ENCODE peak calls at places on chromosomes 3 and 15, in four cellular contexts. T is heart left ventricle, C is astrocyte, Q is PC-9. F is an unnamed sample. For H3K27me3 and H3K36me3, the result is how much of the 10 kb centered on the place peaks cover.

GRCh38 chr3:169907944-169908343 is 3.4 kb upstream of the SAMD7 start:
- DNase-seq in C (no peak), Q (no peak), T (no peak), F (no peak)

GRCh38 chr3:74370342-74370741 is 244.1 kb downstream of the CNTN3 start:
- DNase-seq in Q (no peak), C (no peak), T (no peak), F (no peak)

GRCh38 chr3:187292631-187293513 is 1.3 kb upstream of the MASP1 start:
- DNase-seq in Q (no peak), C (peak), T (no peak), F (peak)

GRCh38 chr15:69914960-69915359 is 182.8 kb downstream of the TLE3 start:
- DNase-seq in Q (no peak), T (no peak), C (no peak), F (no peak)

GRCh38 chr3:134260984-134261383 is 10.3 kb upstream of the RYK start:
- DNase-seq in Q (peak), C (no peak), T (no peak), F (no peak)

GRCh38 chr3:33833408-33834116 is 35.1 kb downstream of the PDCD6IP start:
- DNase-seq in C (no peak), Q (no peak), T (no peak), F (no peak)

GRCh38 chr15:91068436-91068835 is 31.6 kb upstream of the SV2B start:
- DNase-seq in C (no peak), Q (no peak), T (no peak), F (no peak)

GRCh38 chr15:25859838-25860645 is 3.1 kb downstream of the ATP10A start:
- DNase-seq in C (no peak), Q (no peak), T (no peak), F (peak)

GRCh38 chr15:93274276-93274675 is 185.3 kb upstream of the RGMA start:
- DNase-seq in T (no peak), C (no peak), Q (no peak), F (no peak)

GRCh38 chr3:87206070-87206469 is 21.0 kb upstream of the CHMP2B start:
- DNase-seq in T (no peak), C (peak), Q (peak), F (peak)

GRCh38 chr3:189547448-189547847 is 83.7 kb upstream of the TP63 start:
- DNase-seq in T (no peak), C (no peak), Q (no peak), F (no peak)

GRCh38 chr3:38039899-38040261 is 872 bp downstream of the DLEC1 start:
- DNase-seq in C (peak), Q (no peak), T (peak), F (peak)

GRCh38 chr15:28885630-28886430 is at the start of gene APBA2:
- DNase-seq in C (peak), Q (no peak), T (no peak), F (peak)

GRCh38 chr3:24237971-24238767 is 256.5 kb downstream of the THRB start:
- DNase-seq in Q (peak), C (peak), T (no peak), F (peak)

GRCh38 chr3:112561085-112561692 is 573 bp downstream of the ATG3 start:
- DNase-seq in Q (peak), C (peak), T (peak), F (peak)

GRCh38 chr15:71296032-71296686 is 180.9 kb downstream of the THSD4 start:
- DNase-seq in T (no peak), Q (peak), C (peak), F (no peak)

GRCh38 chr3:57627976-57628375 is 30.8 kb upstream of the ARF4 start:
- DNase-seq in C (no peak), T (no peak), Q (no peak), F (no peak)

GRCh38 chr3:27360113-27361078 is 8.8 kb downstream of the NEK10 start:
- DNase-seq in C (peak), T (no peak), Q (peak), F (no peak)

GRCh38 chr3:88149516-88150362 is at the start of gene C3orf38:
- DNase-seq in Q (peak), T (peak), C (peak), F (peak)

GRCh38 chr15:77819841-77820728 is 187.4 kb upstream of the LINGO1 start:
- DNase-seq in Q (no peak), C (no peak), T (no peak), F (peak)

GRCh38 chr15:99487337-99487730 is 78.5 kb upstream of the MEF2A start:
- DNase-seq in Q (no peak), T (no peak), C (no peak), F (no peak)

GRCh38 chr3:188244395-188244861 is 90.5 kb downstream of the LPP start:
- DNase-seq in T (no peak), Q (peak), C (peak), F (no peak)

GRCh38 chr3:132550579-132551305 is 46.3 kb upstream of the ACKR4 start:
- DNase-seq in T (no peak), C (peak), Q (no peak), F (no peak)

GRCh38 chr3:184786271-184787010 is 25.5 kb upstream of the VPS8 start:
- DNase-seq in Q (no peak), T (peak), C (peak), F (peak)

GRCh38 chr3:126474498-126475410 is 937 bp downstream of the ZXDC start:
- DNase-seq in T (no peak), C (peak), Q (no peak), F (peak)

GRCh38 chr15:62951481-62951880 is 91.1 kb upstream of the TPM1 start:
- DNase-seq in Q (no peak), C (no peak), T (no peak), F (no peak)

GRCh38 chr3:38157562-38157961 is 7.8 kb upstream of the OXSR1 start:
- DNase-seq in T (no peak), C (no peak), Q (peak), F (no peak)

GRCh38 chr15:55253580-55253979 is 36.0 kb downstream of the RAB27A start:
- DNase-seq in C (peak), Q (peak), T (no peak), F (no peak)

GRCh38 chr3:128432898-128433629 is 33.6 kb downstream of the DNAJB8 start:
- DNase-seq in T (no peak), C (no peak), Q (peak), F (no peak)

GRCh38 chr3:135992072-135992471 is 26.5 kb downstream of the PPP2R3A start:
- DNase-seq in T (no peak), C (peak), Q (peak), F (peak)

GRCh38 chr15:101652783-101653430 is 726 bp upstream of the TM2D3 start:
- DNase-seq in C (no peak), T (no peak), Q (no peak), F (peak)

GRCh38 chr3:188179006-188179966 is 25.3 kb downstream of the LPP start:
- DNase-seq in T (no peak), Q (peak), C (peak), F (peak)

GRCh38 chr3:39784922-39785321 is 24.5 kb upstream of the MYRIP start:
- DNase-seq in T (no peak), C (no peak), Q (no peak), F (no peak)

GRCh38 chr3:58058654-58059263 is 50.5 kb downstream of the FLNB start:
- DNase-seq in Q (no peak), T (no peak), C (peak), F (peak)

GRCh38 chr15:79163395-79163794 is 72.8 kb upstream of the RASGRF1 start:
- DNase-seq in C (no peak), T (no peak), Q (no peak), F (no peak)

GRCh38 chr3:186826316-186826977 is 16.1 kb upstream of the ADIPOQ start:
- DNase-seq in T (no peak), Q (no peak), C (no peak), F (peak)

GRCh38 chr3:197516517-197516889 is 39.3 kb downstream of the BDH1 start:
- DNase-seq in C (peak), T (no peak), Q (peak), F (peak)

GRCh38 chr3:30578479-30578878 is 27.9 kb upstream of the TGFBR2 start:
- DNase-seq in T (peak), Q (peak), C (peak), F (peak)

DNA sequence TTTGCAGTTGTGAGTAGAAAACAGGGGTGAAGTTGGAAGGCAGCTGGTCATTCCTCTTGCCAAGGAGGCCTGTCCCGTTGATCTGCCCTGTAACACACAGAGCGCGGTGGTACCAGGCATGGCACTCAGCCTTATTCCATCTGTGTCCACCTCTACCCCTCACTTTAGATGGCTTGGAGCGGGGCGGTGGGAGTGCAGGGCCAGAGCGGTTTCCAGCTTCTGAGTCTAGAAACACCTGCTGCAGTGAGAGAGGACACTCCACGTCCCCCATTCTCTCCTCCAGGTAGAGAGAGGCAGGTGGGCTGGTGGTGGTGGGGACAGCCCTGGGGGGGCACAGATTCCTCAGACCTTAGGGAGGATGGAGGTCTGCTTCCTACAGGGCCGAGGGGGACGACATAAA is 40.3 kb downstream of the MUC20 start:
- DNase-seq in T (no peak), C (no peak), Q (no peak), F (no peak)
- H3K27me3 ChIP-seq in T (half or more), C (under half), Q (under half), F (under half)

DNA sequence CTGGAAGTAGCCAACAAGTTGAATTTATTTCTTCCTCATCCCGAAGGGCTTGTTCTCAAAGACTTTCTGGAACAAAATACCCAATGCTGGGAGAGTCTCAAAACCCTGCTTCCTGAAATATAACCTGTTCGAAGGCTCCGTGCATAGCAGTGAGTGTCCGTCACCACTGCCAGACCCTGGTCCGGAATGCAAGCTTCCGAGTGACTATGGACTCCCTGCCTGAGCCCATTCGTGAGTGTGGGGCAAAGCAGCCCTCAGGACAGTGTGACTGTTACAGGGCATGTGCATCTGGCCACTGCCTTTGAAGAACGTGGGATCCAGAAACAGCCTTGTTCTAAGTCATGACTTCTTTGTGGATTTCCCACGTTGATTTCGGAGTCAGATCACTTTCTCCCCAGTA is 214.5 kb upstream of the IGF1R start:
- DNase-seq in Q (no peak), T (no peak), C (no peak), F (peak)
- H3K4me3 ChIP-seq in Q (no peak), T (no peak), C (no peak), F (no peak)

GRCh38 chr3:51340989-51341636 is 44.0 kb upstream of the MANF start:
- DNase-seq in T (no peak), Q (no peak), C (peak), F (no peak)

GRCh38 chr3:51338632-51339031 is 46.5 kb upstream of the MANF start:
- DNase-seq in Q (no peak), T (no peak), C (no peak), F (no peak)

GRCh38 chr3:51340311-51340829 is 44.7 kb upstream of the MANF start:
- DNase-seq in C (peak), T (no peak), Q (peak), F (peak)

GRCh38 chr3:51343918-51344687 is 41.0 kb upstream of the MANF start:
- DNase-seq in C (peak), T (no peak), Q (peak), F (peak)
- H3K36me3 ChIP-seq in C (under half), T (under half), Q (under half), F (under half)

DNA sequence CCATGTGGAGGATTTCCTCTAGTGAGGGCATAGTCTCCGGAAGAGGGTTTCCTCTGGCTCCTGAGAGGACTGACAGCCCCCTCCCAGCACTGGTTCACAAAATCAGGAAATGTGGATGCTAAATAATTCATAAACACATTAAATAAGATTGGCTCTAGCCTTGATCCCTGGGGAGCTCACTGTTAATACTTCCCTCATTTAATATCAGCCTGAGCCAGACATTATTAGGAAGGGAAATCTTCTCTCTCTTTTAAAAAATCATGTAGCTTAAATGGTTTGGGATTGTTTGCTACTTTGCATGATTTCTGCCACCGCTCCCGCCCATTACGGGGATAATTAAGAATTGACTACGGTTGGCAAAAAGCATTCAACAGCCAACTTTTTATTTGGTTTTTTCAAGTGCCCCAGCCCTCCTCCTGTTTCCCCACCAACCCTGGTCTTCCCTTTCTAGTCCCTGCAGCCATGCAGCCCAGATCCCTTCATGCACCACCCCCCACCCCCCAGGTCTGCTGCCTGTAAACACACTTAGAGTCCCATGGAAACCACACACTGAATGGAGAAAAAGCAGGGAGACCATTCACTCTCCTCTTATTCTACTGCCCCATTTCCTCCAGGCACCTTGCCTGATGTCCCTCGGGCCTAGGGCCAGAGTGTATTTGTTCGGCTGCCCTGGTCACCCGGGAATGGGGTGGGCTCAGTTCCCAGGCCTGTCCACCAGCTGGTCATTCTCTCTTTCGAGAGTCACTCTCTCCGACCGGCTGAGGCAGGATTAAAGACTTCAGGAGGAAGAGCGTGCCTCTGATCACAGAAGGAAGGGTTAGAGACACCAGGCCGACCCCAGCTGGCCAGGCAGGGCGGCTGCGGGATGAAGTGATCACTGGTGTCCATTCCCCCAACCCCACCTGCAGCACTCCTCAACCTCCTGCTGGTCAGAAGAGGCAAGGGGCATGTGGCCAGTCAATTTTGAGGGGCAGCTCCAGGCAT is 45.1 kb downstream of the SEMA5B start:
- DNase-seq in C (no peak), T (no peak), Q (no peak), F (no peak)
- H3K27me3 ChIP-seq in C (half or more), T (under half), Q (under half), F (under half)

GRCh38 chr3:12286927-12287726 is 1.7 kb upstream of the PPARG start:
- DNase-seq in C (no peak), T (peak), Q (no peak), F (no peak)
- H3K4me3 ChIP-seq in C (peak), T (peak), Q (peak), F (peak)

GRCh38 chr3:140541975-140542653 is 135.8 kb upstream of the TRIM42 start:
- DNase-seq in T (no peak), Q (no peak), C (no peak), F (no peak)

GRCh38 chr3:140545197-140545596 is 132.7 kb upstream of the TRIM42 start:
- DNase-seq in T (no peak), C (no peak), Q (no peak), F (no peak)

GRCh38 chr3:140537075-140537474 is 140.8 kb upstream of the TRIM42 start:
- DNase-seq in T (no peak), C (no peak), Q (no peak), F (no peak)

GRCh38 chr3:140545756-140546155 is 132.1 kb upstream of the TRIM42 start:
- DNase-seq in T (no peak), Q (peak), C (peak), F (no peak)

GRCh38 chr3:140540262-140540661 is 137.6 kb upstream of the TRIM42 start:
- DNase-seq in C (no peak), Q (no peak), T (no peak), F (no peak)
- H3K36me3 ChIP-seq in C (under half), Q (under half), T (under half), F (under half)

GRCh38 chr3:98552232-98553020 is 20.6 kb downstream of the GPR15 start:
- DNase-seq in T (no peak), C (no peak), Q (no peak), F (no peak)

GRCh38 chr3:98555025-98555379 is 23.2 kb downstream of the GPR15 start:
- DNase-seq in C (no peak), Q (no peak), T (no peak), F (no peak)

GRCh38 chr3:98553021-98553563 is 21.3 kb downstream of the GPR15 start:
- DNase-seq in Q (no peak), T (no peak), C (no peak), F (no peak)

GRCh38 chr3:98554580-98554979 is 22.8 kb downstream of the GPR15 start:
- DNase-seq in C (no peak), T (no peak), Q (no peak), F (no peak)

GRCh38 chr3:98553751-98554150 is 22.0 kb downstream of the GPR15 start:
- DNase-seq in C (no peak), T (no peak), Q (no peak), F (no peak)
- H3K27me3 ChIP-seq in C (under half), T (under half), Q (under half), F (under half)

GRCh38 chr3:9901967-9902366 is 681 bp upstream of the IL17RE start:
- DNase-seq in Q (no peak), C (no peak), T (no peak), F (no peak)

GRCh38 chr3:9898467-9899229 is 4.0 kb upstream of the IL17RE start:
- DNase-seq in Q (peak), T (no peak), C (no peak), F (no peak)

GRCh38 chr3:9899289-9899791 is 3.3 kb upstream of the IL17RE start:
- DNase-seq in C (no peak), Q (no peak), T (no peak), F (no peak)

GRCh38 chr3:9893739-9894138 is 3.3 kb downstream of the JAGN1 start:
- DNase-seq in T (no peak), Q (no peak), C (no peak), F (no peak)

GRCh38 chr3:9897408-9898372 is 5.0 kb upstream of the IL17RE start:
- DNase-seq in T (no peak), C (peak), Q (peak), F (peak)
- H3K4me3 ChIP-seq in T (no peak), C (no peak), Q (peak), F (no peak)

DNA sequence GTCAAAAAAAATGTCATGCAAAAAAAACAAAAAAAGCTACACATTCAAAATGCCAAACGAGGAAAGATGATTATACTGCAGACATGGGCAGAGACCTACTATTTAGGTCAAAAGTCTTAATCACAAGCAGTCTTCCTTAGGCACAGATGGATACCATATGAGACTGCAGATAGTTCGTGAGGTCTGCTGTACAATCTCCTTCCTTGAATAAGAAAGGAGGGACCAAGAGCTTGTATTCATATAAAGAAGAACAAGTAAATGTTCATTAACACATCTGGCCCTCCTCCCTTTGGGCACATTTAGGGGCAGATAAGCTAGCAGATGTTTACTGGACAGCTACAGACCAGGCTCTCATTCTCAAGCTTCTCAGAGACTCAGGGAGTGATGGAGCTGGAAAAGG is 45.3 kb downstream of the ANXA2 start:
- DNase-seq in T (no peak), Q (no peak), C (no peak), F (no peak)
- H3K36me3 ChIP-seq in T (under half), Q (under half), C (half or more), F (half or more)